ENCODE peak calls at places on chromosomes 7 and 10, in ten cellular contexts. K is cardiac septum; N is stimulated activated CD4-positive, alpha-beta T cell treated with anti-CD3 and anti-CD28 coated beads, Interleukin-15, amount 100 ng/mL, for 1 hour; A is epithelial cell of esophagus; G is T-helper 1 cell; U is NCI-H774; J is endodermal cell; Z is NCI-H1092; H is activated T-helper 1 cell treated with anti-CD3 and anti-CD28 coated beads, Interleukin-12 subunit alpha, Interleukin-12 subunit beta, Interleukin-2, Interleukin-4 antibody, amounts not matched to agents 30 ng/mL and 10 ng/mL and 1 ng/mL, durations not matched to agents 14 hours and 24 hours and 36 hours; I is neural crest cell. Q is an unnamed sample.

GRCh38 chr10:94630017-94630688 is 53.4 kb upstream of the CYP2C18 start:
- DNase-seq in K (no peak), N (no peak), A (peak), G (no peak), U (peak), J (no peak), Z (peak), H (no peak), I (no peak), Q (no peak)

GRCh38 chr7:71131256-71131752 is 640 bp upstream of the GALNT17 start:
- DNase-seq in K (no peak), N (no peak), A (no peak), G (no peak), U (no peak), J (peak), Z (peak), H (no peak), I (peak), Q (no peak)

GRCh38 chr10:79178614-79179403 is 110.0 kb downstream of the ZMIZ1 start:
- DNase-seq in K (no peak), N (no peak), A (no peak), G (no peak), U (no peak), J (peak), Z (peak), H (no peak), I (no peak), Q (peak)

GRCh38 chr10:100625821-100626220 is 90.1 kb downstream of the HIF1AN start:
- DNase-seq in K (no peak), N (no peak), A (no peak), G (no peak), U (no peak), J (peak), Z (no peak), H (no peak), I (no peak), Q (no peak)

GRCh38 chr7:120725376-120726039 is 132.4 kb downstream of the TSPAN12 start:
- DNase-seq in K (no peak), N (no peak), A (peak), G (no peak), U (peak), J (no peak), Z (peak), H (no peak), I (no peak), Q (no peak)

GRCh38 chr7:134290286-134290685 is 26.4 kb downstream of the SLC35B4 start:
- DNase-seq in K (no peak), N (no peak), A (peak), G (no peak), U (no peak), J (no peak), Z (no peak), H (no peak), I (no peak), Q (no peak)

GRCh38 chr10:71308985-71309384 is 10.1 kb upstream of the SLC29A3 start:
- DNase-seq in K (no peak), N (no peak), A (no peak), G (no peak), U (no peak), J (no peak), Z (no peak), H (no peak), I (no peak), Q (no peak)

GRCh38 chr7:24902276-24902675 is 77.7 kb downstream of the OSBPL3 start:
- DNase-seq in K (no peak), N (no peak), A (peak), G (no peak), U (no peak), J (no peak), Z (no peak), H (no peak), I (no peak), Q (no peak)

GRCh38 chr10:26481914-26482550 is 43.9 kb downstream of the APBB1IP start:
- DNase-seq in K (no peak), N (no peak), A (no peak), G (no peak), U (no peak), J (no peak), Z (no peak), H (peak), I (no peak), Q (no peak)

GRCh38 chr7:131028293-131028692 is 294.3 kb upstream of the KLF14 start:
- DNase-seq in K (no peak), N (no peak), A (no peak), G (no peak), U (no peak), J (peak), Z (no peak), H (no peak), I (no peak), Q (no peak)

GRCh38 chr10:77157248-77158019 is 480.2 kb downstream of the KCNMA1 start:
- DNase-seq in K (no peak), N (no peak), A (no peak), G (no peak), U (no peak), J (no peak), Z (no peak), H (no peak), I (no peak), Q (no peak)

GRCh38 chr10:95290801-95291633 is at the start of gene PDLIM1:
- DNase-seq in K (peak), N (no peak), A (peak), G (peak), U (peak), J (peak), Z (no peak), H (peak), I (peak), Q (peak)

GRCh38 chr7:151752816-151753600 is 123.9 kb downstream of the PRKAG2 start:
- DNase-seq in K (no peak), N (no peak), A (no peak), G (no peak), U (no peak), J (peak), Z (no peak), H (no peak), I (no peak), Q (no peak)

GRCh38 chr10:120431356-120431755 is 25.7 kb upstream of the PLPP4 start:
- DNase-seq in K (no peak), N (no peak), A (peak), G (no peak), U (no peak), J (no peak), Z (no peak), H (no peak), I (no peak), Q (no peak)

GRCh38 chr7:103446046-103446520 is at the start of gene SLC26A5:
- DNase-seq in K (no peak), N (no peak), A (peak), G (no peak), U (peak), J (peak), Z (peak), H (no peak), I (peak), Q (no peak)

GRCh38 chr7:76060842-76061241 is 12.9 kb downstream of the MDH2 start:
- DNase-seq in K (peak), N (no peak), A (no peak), G (no peak), U (no peak), J (no peak), Z (no peak), H (no peak), I (no peak), Q (no peak)

GRCh38 chr10:1278304-1278703 is 222.1 kb downstream of the WDR37 start:
- DNase-seq in K (no peak), N (no peak), A (no peak), G (no peak), U (no peak), J (no peak), Z (no peak), H (no peak), I (no peak), Q (no peak)

Q was measured in cortex of kidney.